ENCODE peak calls at places on chromosomes 5 and 9, in four cellular contexts. S is mammary epithelial cell, X is foreskin fibroblast, I is choroid plexus epithelial cell. Q is an unnamed sample.

GRCh38 chr5:116428966-116429365 is 145.7 kb downstream of the SEMA6A start:
- DNase-seq in S (no peak), X (no peak), I (no peak), Q (no peak)

GRCh38 chr9:137286980-137287383 is 9.5 kb downstream of the TOR4A start:
- DNase-seq in S (peak; percentile 54), X (peak; percentile 70), I (peak; percentile 66), Q (peak; percentile 53)

GRCh38 chr5:178417391-178417811 is 172.8 kb downstream of the COL23A1 start:
- DNase-seq in S (no peak), X (no peak), I (no peak), Q (no peak)

GRCh38 chr9:135305546-135306180 is 173.9 kb upstream of the PPP1R26 start:
- DNase-seq in S (no peak), X (no peak), I (no peak), Q (no peak)

GRCh38 chr5:54742417-54742889 is 224.9 kb downstream of the SNX18 start:
- DNase-seq in S (peak; percentile 76), X (peak; percentile 68), I (peak; percentile 70), Q (no peak)

GRCh38 chr9:1052119-1052907 is 2.2 kb downstream of the DMRT2 start:
- DNase-seq in S (no peak), X (no peak), I (no peak), Q (no peak)

GRCh38 chr5:178287791-178288105 is 55.1 kb upstream of the PHYKPL start:
- DNase-seq in S (no peak), X (no peak), I (no peak), Q (no peak)

GRCh38 chr5:95711501-95712346 is 19.4 kb upstream of the RHOBTB3 start:
- DNase-seq in S (no peak), X (no peak), I (no peak), Q (no peak)

GRCh38 chr9:76962732-76963131 is 56.7 kb upstream of the FOXB2 start:
- DNase-seq in S (no peak), X (no peak), I (no peak), Q (no peak)

GRCh38 chr5:58056546-58056945 is 403.3 kb downstream of the PLK2 start:
- DNase-seq in S (peak; percentile 45), X (peak; percentile 63), I (peak; percentile 70), Q (no peak)

GRCh38 chr5:81006231-81006630 is 46.1 kb downstream of the RASGRF2 start:
- DNase-seq in S (no peak), X (no peak), I (no peak), Q (no peak)

GRCh38 chr9:135084262-135084661 is 3.2 kb upstream of the OLFM1 start:
- DNase-seq in S (no peak), X (no peak), I (no peak), Q (no peak)

GRCh38 chr9:104025945-104026344 is 68.2 kb upstream of the SMC2 start:
- DNase-seq in S (no peak), X (peak; percentile 17), I (peak; percentile 14), Q (no peak)

GRCh38 chr5:116492016-116492623 is 82.5 kb downstream of the SEMA6A start:
- DNase-seq in S (peak; percentile 90), X (peak; percentile 92), I (peak; percentile 97), Q (peak; percentile 41)

GRCh38 chr5:126233256-126233655 is 190.0 kb upstream of the GRAMD2B start:
- DNase-seq in S (no peak), X (peak; percentile 53), I (peak; percentile 15), Q (no peak)

GRCh38 chr9:114694146-114694545 is 12.2 kb upstream of the TEX48 start:
- DNase-seq in S (peak; percentile 50), X (no peak), I (no peak), Q (no peak)

GRCh38 chr9:97462914-97463313 is 38.6 kb upstream of the TMOD1 start:
- DNase-seq in S (no peak), X (no peak), I (no peak), Q (no peak)

GRCh38 chr9:16336833-16337232 is 533.6 kb downstream of the BNC2 start:
- DNase-seq in S (peak; percentile 9), X (no peak), I (no peak), Q (no peak)

GRCh38 chr5:42767491-42768105 is 11.0 kb downstream of the CCDC152 start:
- DNase-seq in S (peak; percentile 17), X (peak; percentile 65), I (peak; percentile 60), Q (no peak)

GRCh38 chr5:81187885-81188284 is 45.2 kb upstream of the CKMT2 start:
- DNase-seq in S (no peak), X (no peak), I (no peak), Q (no peak)

GRCh38 chr5:157366741-157367684 is 93.0 kb upstream of the NIPAL4 start:
- DNase-seq in S (no peak), X (peak; percentile 71), I (peak; percentile 92), Q (no peak)

GRCh38 chr5:106822851-106823250 is 847.9 kb downstream of the EFNA5 start:
- DNase-seq in S (no peak), X (no peak), I (no peak), Q (no peak)

GRCh38 chr5:90421136-90421535 is 11.6 kb upstream of the CETN3 start:
- DNase-seq in S (no peak), X (peak; percentile 18), I (peak; percentile 58), Q (peak; percentile 9)

GRCh38 chr5:33816791-33817190 is 75.0 kb downstream of the ADAMTS12 start:
- DNase-seq in S (no peak), X (peak; percentile 77), I (peak; percentile 91), Q (no peak)

GRCh38 chr5:133347039-133347438 is 265.3 kb downstream of the FSTL4 start:
- DNase-seq in S (no peak), X (no peak), I (no peak), Q (no peak)

GRCh38 chr9:123434619-123435240 is 78.7 kb downstream of the CRB2 start:
- DNase-seq in S (no peak), X (no peak), I (peak; percentile 12), Q (no peak)
- TF ChIP-seq CTCF in S (no peak), X (peak; percentile 4), I (peak; percentile 26), Q (no peak)

DNA sequence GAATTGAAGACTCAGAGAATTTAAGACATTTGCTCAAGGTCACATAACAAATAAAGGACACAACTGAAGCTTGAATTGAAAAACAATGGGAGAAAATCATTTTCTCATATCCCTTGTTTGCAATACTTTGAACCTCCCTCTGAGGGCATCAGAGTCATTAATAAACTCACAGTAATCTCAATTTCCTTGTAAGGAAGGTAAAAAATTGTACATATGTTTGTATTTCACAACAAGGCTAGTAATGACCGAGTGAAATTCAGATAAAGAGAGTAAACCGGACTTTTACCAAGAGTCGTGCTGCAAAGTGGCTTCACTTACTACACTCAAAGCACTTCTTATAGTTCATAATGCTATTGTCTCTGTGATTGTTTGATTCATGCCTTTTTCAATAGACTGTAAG is 665.0 kb downstream of the NR2F1-AS1 start:
- DNase-seq in S (peak; percentile 6), X (peak; percentile 65), I (peak; percentile 82), Q (no peak)
- TF ChIP-seq CTCF in S (peak; percentile 17), X (peak; percentile 26), I (peak; percentile 48), Q (no peak)

DNA sequence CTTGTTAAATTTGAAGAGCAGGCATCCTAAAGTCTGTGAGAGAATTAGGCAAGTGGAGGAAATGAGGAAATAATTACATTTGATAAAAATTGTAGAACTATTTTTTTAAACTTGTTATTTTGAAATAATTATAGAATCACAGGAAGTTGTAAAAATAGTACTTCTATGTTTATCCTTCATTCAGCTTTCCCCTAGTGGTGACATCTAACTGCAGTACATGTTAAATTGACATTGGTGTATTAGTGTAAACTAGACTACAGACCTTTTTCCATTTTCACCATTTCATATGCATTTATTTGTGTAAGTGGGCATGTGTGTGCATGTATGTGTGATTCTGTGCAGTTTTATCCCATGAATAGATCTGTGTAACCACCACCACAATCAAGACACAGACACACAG is 51.6 kb downstream of the F2RL2 start:
- DNase-seq in S (no peak), X (no peak), I (no peak), Q (no peak)
- TF ChIP-seq CTCF in S (peak; percentile 10), X (no peak), I (no peak), Q (no peak)

GRCh38 chr5:101942321-101942882 is 353.7 kb downstream of the SLCO4C1 start:
- DNase-seq in S (peak; percentile 16), X (peak; percentile 3), I (peak; percentile 26), Q (peak; percentile 13)
- TF ChIP-seq CTCF in S (peak; percentile 53), X (peak; percentile 23), I (peak; percentile 48), Q (peak; percentile 28)

DNA sequence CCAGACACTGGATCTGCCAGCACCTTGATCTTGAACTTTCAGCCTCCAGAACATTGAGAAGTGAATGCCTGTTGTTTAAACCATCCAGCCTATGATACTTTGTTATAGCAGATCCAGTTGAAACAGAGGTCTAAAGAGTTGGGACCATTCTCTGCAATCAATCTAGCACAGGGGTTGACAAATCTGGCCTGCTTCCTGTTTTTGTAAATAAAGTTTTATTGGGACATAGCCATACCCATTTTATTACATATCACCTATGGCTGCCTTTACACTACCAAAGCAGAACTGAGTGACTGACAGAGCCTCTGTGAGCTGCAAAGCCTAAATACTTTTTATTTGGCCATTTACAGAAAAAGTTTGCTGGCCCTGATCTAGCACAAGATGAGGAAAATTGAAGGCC is 62.0 kb downstream of the BARX1 start:
- DNase-seq in S (no peak), X (no peak), I (no peak), Q (no peak)
- TF ChIP-seq CTCF in S (no peak), X (no peak), I (no peak), Q (no peak)

GRCh38 chr9:85502815-85503643 is 238.7 kb downstream of the AGTPBP1 start:
- DNase-seq in S (no peak), X (no peak), I (no peak), Q (no peak)
- TF ChIP-seq CTCF in S (no peak), X (no peak), I (peak; percentile 14), Q (no peak)

GRCh38 chr9:38066167-38066906 is 2.7 kb downstream of the SHB start:
- DNase-seq in S (peak; percentile 52), X (no peak), I (no peak), Q (no peak)
- TF ChIP-seq CTCF in S (peak; percentile 38), X (peak; percentile 12), I (peak; percentile 47), Q (no peak)

GRCh38 chr9:4666042-4666699 is at the start of gene SPATA6L:
- DNase-seq in S (peak; percentile 48), X (peak; percentile 86), I (peak; percentile 59), Q (peak; percentile 54)
- TF ChIP-seq CTCF in S (no peak), X (peak; percentile 17), I (peak; percentile 9), Q (no peak)

DNA sequence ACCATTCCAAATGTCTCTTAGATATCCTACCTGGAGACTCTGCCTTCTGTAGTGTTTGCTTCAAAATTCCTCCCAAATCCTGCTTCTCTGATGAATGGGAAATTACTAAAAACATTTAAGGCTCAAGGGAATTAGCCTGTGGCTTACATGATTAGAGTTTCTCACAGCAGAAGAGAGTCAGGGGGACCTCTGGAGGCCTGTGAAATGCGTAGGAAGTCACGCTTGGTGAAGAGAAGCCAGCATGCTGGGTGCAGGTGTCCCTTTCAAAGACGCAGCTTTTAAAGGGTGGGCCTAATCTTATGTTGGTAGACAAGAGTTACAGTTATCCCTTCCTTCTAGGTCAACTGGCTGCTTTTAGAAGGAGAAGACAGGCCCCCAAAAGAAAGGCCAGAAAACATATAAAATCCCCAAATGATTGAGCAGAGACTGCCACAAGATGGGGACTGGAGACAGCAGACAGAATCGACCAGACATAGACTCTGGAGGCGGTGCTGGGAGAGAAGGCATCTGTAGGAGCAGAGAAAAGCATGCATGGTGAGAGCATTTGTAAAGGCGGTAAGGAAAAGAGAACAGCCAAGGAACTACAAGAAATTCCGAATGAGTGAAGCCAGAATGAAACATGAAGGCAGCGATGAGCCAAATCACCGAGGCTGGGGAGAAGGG is 42.3 kb downstream of the B4GALT1 start:
- DNase-seq in S (no peak), X (peak; percentile 62), I (peak; percentile 17), Q (no peak)
- TF ChIP-seq CTCF in S (no peak), X (no peak), I (peak; percentile 34), Q (no peak)

Q was measured in activated CD8-positive, alpha-beta T cell treated with anti-CD3 and anti-CD28 coated beads for 36 hours.